ENCODE peak calls at places on chromosomes 2 and 18, in ten cellular contexts. E is epithelial cell of esophagus, D is endothelial cell of umbilical vein, Y is thyroid gland, A is B cell, S is neural crest cell, N is GM12865, P is colonic mucosa, Z is body of pancreas, W is GM20000. H is an unnamed sample.
A peak's percentile ranks its signal among the peaks of the same experiment; 100 is the strongest.

GRCh38 chr18:51623653-51624052 is 426.2 kb upstream of the MEX3C start:
- DNase-seq in N (no peak), W (no peak), E (peak; percentile 18), S (no peak), P (no peak), Y (no peak), Z (no peak), D (no peak), A (no peak), H (no peak)

GRCh38 chr18:21897811-21898210 is 157.2 kb downstream of the MIB1 start:
- DNase-seq in Z (peak; percentile 58), D (peak; percentile 57), P (peak; percentile 76), A (peak; percentile 7), S (peak; percentile 60), E (peak; percentile 52), Y (peak; percentile 23), W (peak; percentile 67), N (peak; percentile 59), H (peak; percentile 67)

GRCh38 chr2:29628078-29628765 is 293.2 kb downstream of the ALK start:
- DNase-seq in W (no peak), E (peak; percentile 37), N (no peak), S (no peak), P (no peak), A (no peak), Z (no peak), Y (no peak), D (no peak), H (no peak)

GRCh38 chr2:212424090-212424489 is 114.5 kb downstream of the ERBB4 start:
- DNase-seq in E (peak; percentile 35), W (no peak), Y (no peak), D (no peak), S (no peak), Z (no peak), P (no peak), A (no peak), N (no peak), H (no peak)

GRCh38 chr2:172578054-172578453 is 22.2 kb downstream of the PDK1 start:
- DNase-seq in S (no peak), A (no peak), P (no peak), Y (no peak), Z (no peak), W (no peak), E (peak; percentile 27), D (no peak), N (no peak), H (no peak)

GRCh38 chr18:37684590-37684989 is 119.0 kb upstream of the CELF4 start:
- DNase-seq in W (no peak), D (no peak), N (no peak), Z (no peak), E (no peak), Y (no peak), S (no peak), A (no peak), P (no peak), H (no peak)

GRCh38 chr18:48310353-48310752 is 98.8 kb downstream of the ZBTB7C start:
- DNase-seq in Y (no peak), A (no peak), N (no peak), P (no peak), W (no peak), E (no peak), S (no peak), D (no peak), Z (no peak), H (no peak)

GRCh38 chr18:23291456-23292205 is 156.3 kb downstream of the CABLES1 start:
- DNase-seq in Y (peak; percentile 94), S (no peak), W (no peak), P (no peak), D (no peak), N (no peak), Z (no peak), E (peak; percentile 66), A (no peak), H (no peak)

GRCh38 chr2:156310773-156311172 is 21.7 kb downstream of the NR4A2 start:
- DNase-seq in A (no peak), S (no peak), Z (no peak), P (no peak), N (no peak), Y (no peak), W (no peak), E (no peak), D (no peak), H (no peak)

GRCh38 chr2:156306821-156307220 is 25.7 kb downstream of the NR4A2 start:
- DNase-seq in Y (no peak), S (no peak), N (no peak), D (no peak), E (peak; percentile 61), A (no peak), Z (no peak), W (no peak), P (no peak), H (no peak)

GRCh38 chr2:156305121-156305520 is 27.4 kb downstream of the NR4A2 start:
- DNase-seq in E (peak; percentile 61), P (no peak), S (no peak), D (no peak), N (no peak), W (no peak), Y (no peak), A (no peak), Z (no peak), H (no peak)

GRCh38 chr2:156309106-156309505 is 23.4 kb downstream of the NR4A2 start:
- DNase-seq in N (no peak), E (peak; percentile 31), P (no peak), D (no peak), A (no peak), W (no peak), Z (no peak), S (no peak), Y (no peak), H (no peak)

DNA sequence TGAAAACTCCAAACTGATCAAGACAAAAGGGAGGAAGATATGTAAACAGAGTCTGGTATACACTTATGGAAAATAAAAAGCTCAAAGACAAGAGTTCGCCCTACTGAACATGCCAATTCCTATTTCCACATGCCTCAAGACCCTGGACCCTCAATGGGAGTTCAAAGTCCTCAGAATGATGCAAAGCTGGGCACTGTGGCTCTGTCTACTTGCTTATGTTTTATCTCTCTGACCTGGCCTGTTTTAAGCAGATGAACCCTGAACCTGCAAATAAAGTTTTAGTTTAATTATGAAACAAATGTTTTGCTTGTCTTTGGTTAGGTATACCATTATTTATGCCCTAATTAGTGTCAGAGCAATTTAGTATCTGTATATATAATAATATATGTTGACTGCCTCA is 22.6 kb downstream of the NR4A2 start:
- DNase-seq in E (no peak), A (no peak), Y (no peak), S (no peak), D (no peak), P (no peak), Z (no peak), N (no peak), W (no peak), H (no peak)
- TF ChIP-seq CTCF in E (no peak), A (no peak), Y (no peak), S (no peak), D (no peak), P (no peak), Z (no peak), N (no peak), W (no peak), H (no peak)

GRCh38 chr2:49108436-49108835 is 45.9 kb downstream of the FSHR start:
- DNase-seq in N (no peak), Y (no peak), W (no peak), P (no peak), A (no peak), S (no peak), E (no peak), Z (no peak), D (no peak), H (no peak)

GRCh38 chr2:49102146-49102545 is 52.2 kb downstream of the FSHR start:
- DNase-seq in A (no peak), P (no peak), W (no peak), E (no peak), Z (no peak), S (no peak), Y (no peak), D (no peak), N (no peak), H (no peak)

GRCh38 chr2:49108851-49109250 is 45.5 kb downstream of the FSHR start:
- DNase-seq in P (no peak), Z (no peak), N (no peak), S (no peak), E (no peak), D (no peak), A (no peak), W (no peak), Y (no peak), H (no peak)

GRCh38 chr2:49110571-49111315 is 43.6 kb downstream of the FSHR start:
- DNase-seq in P (no peak), E (no peak), Z (no peak), W (no peak), A (no peak), N (no peak), S (no peak), Y (no peak), D (no peak), H (no peak)

DNA sequence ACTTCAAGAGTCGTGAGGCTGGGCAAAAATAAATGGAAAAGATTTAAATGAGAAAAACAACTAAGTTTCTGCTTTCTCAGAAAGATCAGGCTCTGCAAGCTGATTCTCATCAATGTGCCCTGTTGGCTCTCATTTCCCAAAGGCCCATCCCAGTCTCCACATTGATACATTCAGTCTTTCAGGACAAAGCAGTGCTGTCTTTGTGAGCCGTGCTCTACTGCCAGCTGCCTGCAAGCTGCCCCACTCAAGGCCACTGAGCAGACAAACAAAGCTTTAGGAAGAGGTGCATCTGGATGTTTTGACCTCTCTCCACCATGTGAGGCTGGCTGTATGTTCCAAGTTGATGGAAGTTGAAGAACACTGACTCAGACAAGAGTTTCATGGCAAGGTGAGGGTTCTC is 48.8 kb downstream of the FSHR start:
- DNase-seq in Z (no peak), E (no peak), S (no peak), N (no peak), P (no peak), Y (no peak), D (no peak), W (no peak), A (no peak), H (no peak)
- TF ChIP-seq CTCF in Z (no peak), E (no peak), S (no peak), N (no peak), P (no peak), Y (no peak), D (no peak), W (no peak), A (no peak), H (no peak)

GRCh38 chr2:43218221-43218549 is 8.2 kb downstream of the ZFP36L2 start:
- DNase-seq in N (no peak), P (no peak), W (no peak), A (no peak), D (no peak), S (no peak), Z (no peak), E (no peak), Y (peak; percentile 71), H (no peak)
- TF ChIP-seq CTCF in N (no peak), P (no peak), W (no peak), A (no peak), D (no peak), S (no peak), Z (no peak), E (no peak), Y (peak; percentile 18), H (no peak)

DNA sequence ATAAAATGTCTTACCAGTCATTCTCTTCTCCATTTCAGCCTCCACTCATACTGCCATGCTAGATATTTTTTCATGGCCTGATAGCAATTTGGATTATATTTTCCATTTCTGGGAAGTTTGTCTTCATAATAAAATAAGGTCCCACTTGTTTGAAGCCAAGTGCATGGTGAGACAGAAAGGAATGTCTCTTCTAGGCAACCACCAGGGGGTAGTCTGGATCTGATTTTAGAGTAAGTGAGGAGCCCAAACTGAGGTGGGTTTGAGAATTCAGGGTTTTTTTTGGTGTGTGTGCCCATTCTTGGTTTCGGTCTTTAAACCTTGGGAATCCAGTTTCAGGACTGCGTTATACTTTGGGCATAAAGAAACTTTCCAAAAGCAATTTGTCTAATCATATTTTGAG is 315.5 kb downstream of the RPRM start:
- DNase-seq in Y (no peak), Z (peak; percentile 42), N (peak; percentile 54), D (no peak), A (no peak), P (no peak), E (peak; percentile 56), S (peak; percentile 34), W (peak; percentile 5), H (peak; percentile 16)
- TF ChIP-seq CTCF in Y (no peak), Z (peak; percentile 46), N (peak; percentile 50), D (no peak), A (no peak), P (peak; percentile 26), E (peak; percentile 68), S (peak; percentile 79), W (peak; percentile 17), H (peak; percentile 59)

H was measured in GM10248.